ENCODE peak calls at places on chromosomes 6 and 20, in eight cellular contexts. O is foreskin fibroblast; C is head of caudate nucleus; T is activated T-cell treated with anti-CD3 and anti-CD28 coated beads, Interleukin-2, amount 50 U/mL, for 24 hours; P is T47D; F is A549; Q is pancreas; K is heart left ventricle. N is an unnamed sample.

GRCh38 chr6:8414844-8415243 is 20.5 kb downstream of the SLC35B3 start:
- DNase-seq in O (no peak), C (no peak), T (no peak), P (no peak), F (no peak), Q (no peak), K (no peak), N (no peak)

GRCh38 chr6:10521104-10521808 is at the start of gene GCNT2:
- DNase-seq in O (no peak), C (no peak), T (no peak), P (peak), F (peak), Q (no peak), K (peak), N (no peak)

GRCh38 chr6:8229913-8230312 is 127.6 kb upstream of the EEF1E1 start:
- DNase-seq in O (no peak), C (no peak), T (no peak), P (peak), F (no peak), Q (no peak), K (no peak), N (no peak)

GRCh38 chr6:43943781-43944250 is 173.8 kb downstream of the VEGFA start:
- DNase-seq in O (no peak), C (no peak), T (no peak), P (no peak), F (no peak), Q (no peak), K (no peak), N (no peak)

GRCh38 chr6:154872605-154873004 is 122.5 kb upstream of the TIAM2 start:
- DNase-seq in O (no peak), C (no peak), T (no peak), P (no peak), F (no peak), Q (no peak), K (no peak), N (no peak)

GRCh38 chr6:157955675-157956074 is 26.0 kb upstream of the SYNJ2 start:
- DNase-seq in O (no peak), C (no peak), T (no peak), P (no peak), F (no peak), Q (no peak), K (no peak), N (no peak)

GRCh38 chr6:63897952-63898351 is 262.4 kb downstream of the PHF3 start:
- DNase-seq in O (no peak), C (no peak), T (no peak), P (no peak), F (no peak), Q (no peak), K (peak), N (no peak)

GRCh38 chr6:107655245-107655644 is 165.3 kb downstream of the SOBP start:
- DNase-seq in O (no peak), C (no peak), T (no peak), P (no peak), F (no peak), Q (no peak), K (no peak), N (no peak)

GRCh38 chr20:60071965-60072364 is 113.7 kb downstream of the CDH26 start:
- DNase-seq in O (peak), C (no peak), T (no peak), P (no peak), F (no peak), Q (no peak), K (no peak), N (no peak)

GRCh38 chr6:116371384-116372209 is 850 bp downstream of the DSE start:
- DNase-seq in O (peak), C (peak), T (peak), P (peak), F (peak), Q (peak), K (peak), N (no peak)

GRCh38 chr6:117655380-117655779 is 19.9 kb upstream of the NUS1 start:
- DNase-seq in O (no peak), C (no peak), T (no peak), P (no peak), F (no peak), Q (no peak), K (no peak), N (no peak)

GRCh38 chr20:38227578-38228360 is 32.8 kb downstream of the KIAA1755 start:
- DNase-seq in O (no peak), C (no peak), T (no peak), P (no peak), F (no peak), Q (no peak), K (no peak), N (no peak)

GRCh38 chr20:38449046-38449445 is 13.9 kb upstream of the SNHG17 start:
- DNase-seq in O (no peak), C (no peak), T (no peak), P (no peak), F (no peak), Q (no peak), K (no peak), N (no peak)

N was measured in hypothalamus.